ENCODE peak calls at places on chromosomes 12 and 14, in nine cellular contexts. D is psoas muscle, X is right lobe of liver, B is fibroblast of pulmonary artery, L is tibial artery, N is heart left ventricle, U is nephron progenitor cell, Z is cardiac muscle cell, O is IMR-90. G is an unnamed sample.
A peak's percentile ranks its signal among the peaks of the same experiment; 100 is the strongest.

GRCh38 chr12:12562016-12562483 is 613 bp downstream of the DUSP16 start:
- DNase-seq in D (no peak), X (no peak), B (peak; percentile 26), L (no peak), N (no peak), U (peak; percentile 53), Z (peak; percentile 50), O (peak; percentile 18), G (peak; percentile 31)

GRCh38 chr12:5898874-5899273 is 46.2 kb downstream of the ANO2 start:
- DNase-seq in D (no peak), X (no peak), B (no peak), L (no peak), N (no peak), U (no peak), Z (no peak), O (no peak), G (no peak)

GRCh38 chr12:115973066-115973465 is 304.4 kb downstream of the MED13L start:
- DNase-seq in D (no peak), X (no peak), B (peak; percentile 65), L (no peak), N (no peak), U (no peak), Z (peak; percentile 63), O (peak; percentile 62), G (no peak)

GRCh38 chr12:67068773-67069450 is 200.2 kb upstream of the CAND1 start:
- DNase-seq in D (peak; percentile 27), X (peak; percentile 44), B (peak; percentile 25), L (no peak), N (peak; percentile 21), U (peak; percentile 73), Z (peak; percentile 32), O (peak; percentile 7), G (peak; percentile 62)

GRCh38 chr12:120902846-120903381 is 1.2 kb downstream of the SPPL3 start:
- DNase-seq in D (no peak), X (no peak), B (no peak), L (no peak), N (no peak), U (peak; percentile 12), Z (no peak), O (no peak), G (no peak)

GRCh38 chr12:22687677-22688076 is 62.7 kb downstream of the ETNK1 start:
- DNase-seq in D (no peak), X (no peak), B (peak; percentile 74), L (no peak), N (no peak), U (no peak), Z (peak; percentile 62), O (peak; percentile 77), G (no peak)

GRCh38 chr14:105700622-105701288 is 174.4 kb downstream of the TMEM121 start:
- DNase-seq in D (no peak), X (no peak), B (no peak), L (no peak), N (no peak), U (no peak), Z (no peak), O (no peak), G (no peak)

GRCh38 chr14:75934998-75935628 is 46.7 kb downstream of the TGFB3 start:
- DNase-seq in D (no peak), X (no peak), B (no peak), L (no peak), N (no peak), U (no peak), Z (no peak), O (no peak), G (no peak)

GRCh38 chr14:29937116-29937515 is 9.5 kb upstream of the PRKD1 start:
- DNase-seq in D (no peak), X (no peak), B (peak; percentile 19), L (no peak), N (no peak), U (no peak), Z (peak; percentile 8), O (peak; percentile 48), G (no peak)

GRCh38 chr14:22819191-22819988 is 4.2 kb upstream of the SLC7A7 start:
- DNase-seq in D (no peak), X (no peak), B (peak; percentile 89), L (peak; percentile 74), N (no peak), U (peak; percentile 31), Z (peak; percentile 87), O (peak; percentile 85), G (peak; percentile 51)

GRCh38 chr12:71780207-71780822 is 25.7 kb downstream of the RAB21 start:
- DNase-seq in D (no peak), X (no peak), B (peak; percentile 63), L (no peak), N (peak; percentile 28), U (peak; percentile 13), Z (peak; percentile 58), O (peak; percentile 50), G (peak; percentile 48)

GRCh38 chr14:86279405-86279804 is 749.5 kb downstream of the FLRT2 start:
- DNase-seq in D (no peak), X (no peak), B (no peak), L (no peak), N (no peak), U (no peak), Z (no peak), O (no peak), G (no peak)

GRCh38 chr14:50768693-50769092 is 62.3 kb downstream of the NIN start:
- DNase-seq in D (no peak), X (no peak), B (no peak), L (no peak), N (no peak), U (no peak), Z (peak; percentile 25), O (peak; percentile 35), G (no peak)

GRCh38 chr14:50047274-50047676 is 69.1 kb downstream of the VCPKMT start:
- DNase-seq in D (no peak), X (no peak), B (no peak), L (peak; percentile 31), N (no peak), U (no peak), Z (no peak), O (no peak), G (no peak)

GRCh38 chr14:89351958-89352404 is 65.1 kb downstream of the FOXN3 start:
- DNase-seq in D (no peak), X (peak; percentile 73), B (no peak), L (no peak), N (no peak), U (peak; percentile 20), Z (no peak), O (no peak), G (no peak)

GRCh38 chr14:59576332-59577294 is at the start of gene CCDC175:
- DNase-seq in D (peak; percentile 74), X (peak; percentile 64), B (peak; percentile 79), L (peak; percentile 76), N (peak; percentile 85), U (peak; percentile 97), Z (peak; percentile 85), O (peak; percentile 71), G (peak; percentile 92)

GRCh38 chr14:30558675-30559555 is at the start of gene G2E3:
- DNase-seq in D (peak; percentile 88), X (peak; percentile 90), B (peak; percentile 84), L (peak; percentile 83), N (peak; percentile 91), U (peak; percentile 86), Z (peak; percentile 90), O (peak; percentile 80), G (peak; percentile 89)

GRCh38 chr12:132353811-132354210 is 24.4 kb upstream of the GALNT9 start:
- DNase-seq in D (no peak), X (no peak), B (no peak), L (no peak), N (no peak), U (no peak), Z (no peak), O (no peak), G (no peak)

DNA sequence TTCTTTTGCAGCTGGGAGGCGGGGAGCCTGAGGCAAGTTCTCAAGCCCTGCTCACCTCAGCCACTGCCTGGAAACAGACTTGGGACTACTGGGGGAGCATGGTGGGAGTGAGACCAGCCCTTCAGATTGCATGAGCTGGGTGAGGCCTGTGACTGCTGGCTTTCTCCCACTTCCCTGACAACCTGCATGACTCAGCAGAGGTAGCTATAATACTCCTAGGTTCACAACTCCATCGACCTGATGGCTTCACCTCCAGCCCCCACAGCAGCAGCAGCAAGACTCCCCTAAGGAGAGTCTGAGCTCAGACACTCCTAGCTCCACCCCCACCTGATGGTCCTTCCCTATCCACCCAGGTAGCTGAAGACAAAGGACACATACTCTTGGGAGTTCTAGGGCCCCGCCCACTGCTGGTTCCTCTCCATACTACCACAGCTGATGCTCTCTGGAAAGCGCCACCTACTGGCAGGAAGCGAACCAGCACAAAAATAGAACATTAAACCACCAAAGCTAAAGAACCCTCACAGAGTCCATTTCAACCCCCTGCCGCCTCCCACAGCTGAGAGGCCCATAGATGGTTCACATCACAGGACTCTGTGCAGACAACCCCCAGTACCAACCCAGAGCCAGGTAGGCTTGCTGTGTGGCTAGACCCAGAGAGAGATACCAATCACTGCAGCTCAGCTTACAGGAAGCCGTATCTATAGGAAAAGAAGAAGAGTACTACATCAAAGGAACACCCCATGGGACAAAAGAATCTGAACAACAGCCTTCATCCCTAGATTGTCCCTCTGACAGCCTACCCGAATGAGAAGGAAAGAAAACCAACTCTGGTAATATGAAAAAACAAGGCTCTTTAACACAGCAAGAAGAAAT is 68.7 kb downstream of the RPAP3 start:
- DNase-seq in D (peak; percentile 12), X (peak; percentile 60), B (peak; percentile 30), L (peak; percentile 22), N (no peak), U (peak; percentile 14), Z (peak; percentile 26), O (no peak), G (no peak)
- TF ChIP-seq CTCF in D (no peak), X (peak; percentile 50), B (peak; percentile 54), L (peak; percentile 16), N (peak; percentile 25), U (peak; percentile 16), Z (peak; percentile 63), O (peak; percentile 40), G (peak; percentile 62)

GRCh38 chr14:79408696-79409095 is 802.6 kb downstream of the DIO2 start:
- DNase-seq in D (no peak), X (no peak), B (no peak), L (no peak), N (no peak), U (no peak), Z (no peak), O (no peak), G (no peak)
- TF ChIP-seq CTCF in D (no peak), X (no peak), B (peak; percentile 22), L (no peak), N (no peak), U (no peak), Z (no peak), O (peak; percentile 2), G (peak; percentile 50)

DNA sequence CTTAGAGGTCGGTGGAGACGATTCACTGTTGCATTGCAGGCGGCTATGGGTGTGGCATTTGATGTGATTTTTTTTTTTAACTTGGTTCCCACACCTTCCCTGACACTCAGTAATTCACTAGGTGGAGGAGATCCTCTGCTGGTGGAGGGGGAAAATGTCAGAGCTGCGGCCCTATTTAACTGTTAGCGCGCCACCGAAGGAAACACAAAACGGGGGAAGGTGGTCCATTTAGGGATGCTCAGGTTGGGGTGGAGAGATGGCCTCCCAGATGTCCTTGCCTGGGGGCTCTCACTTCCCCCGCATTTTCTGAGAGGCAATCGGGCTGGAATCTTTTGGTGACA is 4.3 kb upstream of the HOXC12 start:
- DNase-seq in D (no peak), X (no peak), B (no peak), L (no peak), N (no peak), U (no peak), Z (no peak), O (no peak), G (no peak)
- TF ChIP-seq CTCF in D (no peak), X (no peak), B (no peak), L (no peak), N (no peak), U (no peak), Z (no peak), O (no peak), G (no peak)

GRCh38 chr12:59087077-59087673 is 166.9 kb upstream of the LRIG3 start:
- DNase-seq in D (no peak), X (no peak), B (peak; percentile 54), L (no peak), N (no peak), U (no peak), Z (peak; percentile 39), O (peak; percentile 39), G (no peak)
- TF ChIP-seq CTCF in D (peak; percentile 26), X (peak; percentile 55), B (peak; percentile 82), L (peak; percentile 44), N (no peak), U (peak; percentile 24), Z (peak; percentile 69), O (peak; percentile 81), G (peak; percentile 34)